ENCODE peak calls at places on chromosome 2, in six cellular contexts. One of them, this sample, is unnamed. For H3K27me3 and H3K36me3, the result is how much of the 10 kb centered on the place peaks cover.

GRCh38 chr2:118865106-118865505 is 17.7 kb upstream of the EN1 start:
- DNase-seq in neuronal stem cell: peak
- DNase-seq in psoas muscle: no peak
- DNase-seq in endodermal cell: peak
- DNase-seq in cardiac muscle cell: peak
- DNase-seq in lower lobe of right lung: no peak
- DNase-seq in this sample: peak

GRCh38 chr2:233821196-233821595 is 33.1 kb downstream of the HJURP start:
- DNase-seq in cardiac muscle cell: no peak
- DNase-seq in psoas muscle: no peak
- DNase-seq in endodermal cell: peak
- DNase-seq in neuronal stem cell: no peak
- DNase-seq in lower lobe of right lung: no peak
- DNase-seq in this sample: peak

GRCh38 chr2:206642075-206643025 is at the start of gene FAM237A:
- DNase-seq in psoas muscle: peak
- DNase-seq in cardiac muscle cell: peak
- DNase-seq in lower lobe of right lung: peak
- DNase-seq in neuronal stem cell: peak
- DNase-seq in endodermal cell: peak
- DNase-seq in this sample: peak

GRCh38 chr2:182718459-182718858 is 2.4 kb downstream of the DNAJC10 start:
- DNase-seq in endodermal cell: no peak
- DNase-seq in psoas muscle: no peak
- DNase-seq in neuronal stem cell: no peak
- DNase-seq in cardiac muscle cell: no peak
- DNase-seq in lower lobe of right lung: no peak
- DNase-seq in this sample: no peak

GRCh38 chr2:15890936-15891905 is 49.1 kb upstream of the MYCN start:
- DNase-seq in cardiac muscle cell: peak
- DNase-seq in psoas muscle: no peak
- DNase-seq in endodermal cell: peak
- DNase-seq in neuronal stem cell: no peak
- DNase-seq in lower lobe of right lung: no peak
- DNase-seq in this sample: peak

GRCh38 chr2:203759692-203760365 is 53.4 kb downstream of the CD28 start:
- DNase-seq in lower lobe of right lung: no peak
- DNase-seq in endodermal cell: no peak
- DNase-seq in neuronal stem cell: no peak
- DNase-seq in psoas muscle: peak
- DNase-seq in cardiac muscle cell: peak
- DNase-seq in this sample: no peak

GRCh38 chr2:50295596-50295995 is 736.3 kb downstream of the NRXN1 start:
- DNase-seq in cardiac muscle cell: no peak
- DNase-seq in endodermal cell: no peak
- DNase-seq in psoas muscle: no peak
- DNase-seq in neuronal stem cell: no peak
- DNase-seq in lower lobe of right lung: no peak
- DNase-seq in this sample: no peak

GRCh38 chr2:205934443-205934842 is 151.5 kb downstream of the INO80D start:
- DNase-seq in endodermal cell: no peak
- DNase-seq in lower lobe of right lung: no peak
- DNase-seq in cardiac muscle cell: peak
- DNase-seq in psoas muscle: no peak
- DNase-seq in neuronal stem cell: no peak
- DNase-seq in this sample: peak

GRCh38 chr2:88170472-88170892 is 336 bp downstream of the THNSL2 start:
- DNase-seq in endodermal cell: peak
- DNase-seq in cardiac muscle cell: peak
- DNase-seq in psoas muscle: no peak
- DNase-seq in neuronal stem cell: peak
- DNase-seq in lower lobe of right lung: peak
- DNase-seq in this sample: peak

GRCh38 chr2:47070155-47070919 is 84.8 kb downstream of the STPG4 start:
- DNase-seq in endodermal cell: peak
- DNase-seq in neuronal stem cell: no peak
- DNase-seq in psoas muscle: no peak
- DNase-seq in cardiac muscle cell: no peak
- DNase-seq in lower lobe of right lung: peak
- DNase-seq in this sample: no peak

GRCh38 chr2:28393115-28393836 is 618 bp downstream of the FOSL2 start:
- DNase-seq in neuronal stem cell: no peak
- DNase-seq in cardiac muscle cell: peak
- DNase-seq in psoas muscle: peak
- DNase-seq in endodermal cell: peak
- DNase-seq in lower lobe of right lung: peak
- DNase-seq in this sample: peak

GRCh38 chr2:24642351-24642750 is 150.8 kb downstream of the PTRHD1 start:
- DNase-seq in psoas muscle: no peak
- DNase-seq in endodermal cell: no peak
- DNase-seq in cardiac muscle cell: no peak
- DNase-seq in neuronal stem cell: no peak
- DNase-seq in lower lobe of right lung: no peak
- DNase-seq in this sample: no peak

GRCh38 chr2:234308073-234308813 is 188.6 kb downstream of the ARL4C start:
- DNase-seq in endodermal cell: no peak
- DNase-seq in neuronal stem cell: no peak
- DNase-seq in lower lobe of right lung: no peak
- DNase-seq in psoas muscle: no peak
- DNase-seq in cardiac muscle cell: no peak
- DNase-seq in this sample: no peak

GRCh38 chr2:162560291-162560690 is 216.4 kb downstream of the GCA start:
- DNase-seq in cardiac muscle cell: no peak
- DNase-seq in psoas muscle: no peak
- DNase-seq in endodermal cell: no peak
- DNase-seq in lower lobe of right lung: no peak
- DNase-seq in neuronal stem cell: no peak
- DNase-seq in this sample: no peak

GRCh38 chr2:80454628-80455027 is 150.1 kb upstream of the LRRTM1 start:
- DNase-seq in lower lobe of right lung: no peak
- DNase-seq in cardiac muscle cell: no peak
- DNase-seq in neuronal stem cell: no peak
- DNase-seq in psoas muscle: peak
- DNase-seq in endodermal cell: no peak
- DNase-seq in this sample: no peak

GRCh38 chr2:240981871-240982800 is 16.3 kb upstream of the SNED1 start:
- DNase-seq in lower lobe of right lung: peak
- DNase-seq in endodermal cell: no peak
- DNase-seq in cardiac muscle cell: no peak
- DNase-seq in psoas muscle: peak
- DNase-seq in neuronal stem cell: no peak
- DNase-seq in this sample: no peak

GRCh38 chr2:44751754-44752479 is 189.6 kb upstream of the SIX3 start:
- DNase-seq in lower lobe of right lung: no peak
- DNase-seq in neuronal stem cell: no peak
- DNase-seq in psoas muscle: no peak
- DNase-seq in endodermal cell: peak
- DNase-seq in cardiac muscle cell: no peak
- DNase-seq in this sample: peak

GRCh38 chr2:207746131-207746530 is 23.6 kb downstream of the FZD5 start:
- DNase-seq in endodermal cell: peak
- DNase-seq in lower lobe of right lung: no peak
- DNase-seq in cardiac muscle cell: peak
- DNase-seq in neuronal stem cell: peak
- DNase-seq in psoas muscle: no peak
- DNase-seq in this sample: peak

GRCh38 chr2:60530660-60531276 is 22.7 kb downstream of the BCL11A start:
- DNase-seq in neuronal stem cell: no peak
- DNase-seq in cardiac muscle cell: peak
- DNase-seq in endodermal cell: peak
- DNase-seq in lower lobe of right lung: peak
- DNase-seq in psoas muscle: no peak
- DNase-seq in this sample: no peak

GRCh38 chr2:78999410-78999809 is 26.1 kb upstream of the REG3G start:
- DNase-seq in neuronal stem cell: no peak
- DNase-seq in endodermal cell: no peak
- DNase-seq in lower lobe of right lung: no peak
- DNase-seq in psoas muscle: no peak
- DNase-seq in cardiac muscle cell: peak
- DNase-seq in this sample: no peak

GRCh38 chr2:237327191-237327590 is 86.8 kb downstream of the COL6A3 start:
- DNase-seq in neuronal stem cell: no peak
- DNase-seq in cardiac muscle cell: no peak
- DNase-seq in endodermal cell: no peak
- DNase-seq in lower lobe of right lung: no peak
- DNase-seq in psoas muscle: no peak
- DNase-seq in this sample: no peak

GRCh38 chr2:46487667-46488333 is 8.4 kb downstream of the TMEM247 start:
- DNase-seq in neuronal stem cell: no peak
- DNase-seq in lower lobe of right lung: peak
- DNase-seq in cardiac muscle cell: peak
- DNase-seq in endodermal cell: no peak
- DNase-seq in psoas muscle: peak
- DNase-seq in this sample: no peak

GRCh38 chr2:9163306-9164111 is 43.1 kb upstream of the ASAP2 start:
- DNase-seq in psoas muscle: no peak
- DNase-seq in neuronal stem cell: no peak
- DNase-seq in lower lobe of right lung: no peak
- DNase-seq in cardiac muscle cell: peak
- DNase-seq in endodermal cell: no peak
- DNase-seq in this sample: no peak

GRCh38 chr2:176118606-176119370 is 2.2 kb downstream of the HOXD10 start:
- DNase-seq in endodermal cell: peak
- DNase-seq in lower lobe of right lung: no peak
- DNase-seq in neuronal stem cell: no peak
- DNase-seq in cardiac muscle cell: no peak
- DNase-seq in psoas muscle: no peak
- DNase-seq in this sample: peak

GRCh38 chr2:21381421-21381820 is 257.7 kb downstream of the TDRD15 start:
- DNase-seq in neuronal stem cell: no peak
- DNase-seq in psoas muscle: no peak
- DNase-seq in endodermal cell: no peak
- DNase-seq in cardiac muscle cell: no peak
- DNase-seq in lower lobe of right lung: no peak
- DNase-seq in this sample: no peak

GRCh38 chr2:219035942-219036341 is 5.4 kb downstream of the CFAP65 start:
- DNase-seq in endodermal cell: no peak
- DNase-seq in cardiac muscle cell: no peak
- DNase-seq in psoas muscle: no peak
- DNase-seq in lower lobe of right lung: no peak
- DNase-seq in neuronal stem cell: no peak
- DNase-seq in this sample: no peak
- H3K27me3 ChIP-seq in endodermal cell: half or more
- H3K27me3 ChIP-seq in cardiac muscle cell: half or more
- H3K27me3 ChIP-seq in psoas muscle: under half
- H3K27me3 ChIP-seq in lower lobe of right lung: under half
- H3K27me3 ChIP-seq in neuronal stem cell: under half
- H3K27me3 ChIP-seq in this sample: under half

GRCh38 chr2:149037851-149038250 is 648 bp upstream of the LYPD6B start:
- DNase-seq in psoas muscle: no peak
- DNase-seq in endodermal cell: peak
- DNase-seq in cardiac muscle cell: no peak
- DNase-seq in lower lobe of right lung: no peak
- DNase-seq in neuronal stem cell: no peak
- DNase-seq in this sample: peak
- H3K4me3 ChIP-seq in psoas muscle: no peak
- H3K4me3 ChIP-seq in endodermal cell: peak
- H3K4me3 ChIP-seq in cardiac muscle cell: no peak
- H3K4me3 ChIP-seq in lower lobe of right lung: no peak
- H3K4me3 ChIP-seq in neuronal stem cell: peak
- H3K4me3 ChIP-seq in this sample: peak

GRCh38 chr2:10780491-10780820 is 32.1 kb downstream of the PDIA6 start:
- DNase-seq in endodermal cell: no peak
- DNase-seq in cardiac muscle cell: no peak
- DNase-seq in psoas muscle: no peak
- DNase-seq in lower lobe of right lung: no peak
- DNase-seq in neuronal stem cell: no peak
- DNase-seq in this sample: no peak

GRCh38 chr2:10784719-10785118 is 27.9 kb downstream of the PDIA6 start:
- DNase-seq in cardiac muscle cell: no peak
- DNase-seq in neuronal stem cell: no peak
- DNase-seq in endodermal cell: no peak
- DNase-seq in psoas muscle: no peak
- DNase-seq in lower lobe of right lung: no peak
- DNase-seq in this sample: no peak

GRCh38 chr2:10785260-10785659 is 27.3 kb downstream of the PDIA6 start:
- DNase-seq in cardiac muscle cell: no peak
- DNase-seq in psoas muscle: no peak
- DNase-seq in endodermal cell: no peak
- DNase-seq in lower lobe of right lung: no peak
- DNase-seq in neuronal stem cell: no peak
- DNase-seq in this sample: no peak

GRCh38 chr2:10781746-10782145 is 30.8 kb downstream of the PDIA6 start:
- DNase-seq in lower lobe of right lung: no peak
- DNase-seq in neuronal stem cell: no peak
- DNase-seq in cardiac muscle cell: no peak
- DNase-seq in psoas muscle: no peak
- DNase-seq in endodermal cell: no peak
- DNase-seq in this sample: no peak

DNA sequence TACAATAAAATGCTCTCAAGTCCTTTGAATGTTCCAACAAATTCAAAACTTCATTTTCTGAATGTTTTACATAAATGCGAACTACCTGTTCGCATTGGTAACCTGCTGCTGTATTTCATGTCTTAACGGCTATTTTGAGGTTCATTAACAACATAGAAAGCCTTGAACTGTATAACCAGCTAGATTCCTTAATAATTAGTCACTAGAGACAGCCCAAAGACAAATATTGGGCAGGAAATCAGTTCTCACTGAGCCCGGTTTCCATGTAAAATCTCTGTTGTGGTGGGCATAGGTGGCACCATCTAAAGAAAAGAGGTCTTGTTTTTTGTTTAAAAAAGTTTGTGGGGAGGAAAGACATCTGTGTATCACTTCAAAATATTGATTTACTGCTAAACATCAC is 29.2 kb downstream of the PDIA6 start:
- DNase-seq in cardiac muscle cell: no peak
- DNase-seq in psoas muscle: no peak
- DNase-seq in endodermal cell: no peak
- DNase-seq in neuronal stem cell: no peak
- DNase-seq in lower lobe of right lung: no peak
- DNase-seq in this sample: no peak
- H3K36me3 ChIP-seq in cardiac muscle cell: half or more
- H3K36me3 ChIP-seq in psoas muscle: half or more
- H3K36me3 ChIP-seq in endodermal cell: half or more
- H3K36me3 ChIP-seq in neuronal stem cell: under half
- H3K36me3 ChIP-seq in lower lobe of right lung: half or more
- H3K36me3 ChIP-seq in this sample: under half

DNA sequence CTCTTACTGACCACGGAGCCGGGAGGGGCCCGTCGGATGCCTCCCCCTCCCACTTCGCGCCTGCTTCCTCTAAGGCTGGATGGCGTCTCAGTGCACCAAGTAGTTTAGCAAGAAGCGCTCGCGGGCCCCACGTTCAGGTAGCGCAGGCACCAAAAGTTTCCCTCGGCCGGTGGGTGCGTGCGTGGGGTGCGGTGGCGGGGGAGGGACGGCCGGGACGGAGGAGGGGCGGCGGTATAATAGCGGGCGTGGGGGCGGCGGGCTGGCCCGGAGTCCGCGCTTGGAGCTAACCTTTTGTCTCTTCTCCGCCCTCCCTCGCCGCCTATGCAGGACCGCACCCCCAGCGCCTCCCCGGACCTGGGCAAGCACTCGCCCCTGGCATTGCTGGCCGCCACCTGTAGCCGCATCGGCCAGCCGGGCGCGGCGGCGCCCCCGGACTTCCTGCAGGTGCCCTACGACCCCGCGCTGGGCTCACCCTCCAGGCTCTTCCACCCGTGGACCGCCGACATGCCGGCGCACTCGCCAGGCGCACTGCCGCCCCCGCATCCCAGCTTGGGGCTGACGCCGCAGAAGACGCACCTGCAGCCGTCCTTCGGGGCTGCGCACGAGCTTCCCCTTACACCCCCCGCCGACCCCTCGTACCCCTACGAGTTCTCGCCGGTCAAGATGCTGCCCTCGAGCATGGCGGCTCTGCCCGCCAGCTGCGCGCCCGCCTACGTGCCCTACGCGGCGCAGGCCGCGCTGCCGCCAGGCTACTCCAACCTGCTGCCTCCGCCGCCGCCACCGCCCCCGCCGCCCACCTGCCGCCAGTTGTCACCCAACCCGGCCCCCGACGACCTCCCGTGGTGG is 1.0 kb downstream of the SP5 start:
- DNase-seq in neuronal stem cell: no peak
- DNase-seq in psoas muscle: no peak
- DNase-seq in endodermal cell: peak
- DNase-seq in cardiac muscle cell: no peak
- DNase-seq in lower lobe of right lung: no peak
- DNase-seq in this sample: peak
- H3K27me3 ChIP-seq in neuronal stem cell: half or more
- H3K27me3 ChIP-seq in psoas muscle: under half
- H3K27me3 ChIP-seq in endodermal cell: under half
- H3K27me3 ChIP-seq in cardiac muscle cell: half or more
- H3K27me3 ChIP-seq in lower lobe of right lung: half or more
- H3K27me3 ChIP-seq in this sample: half or more

This sample was measured in H7.